ENCODE peak calls at places on chromosomes 6 and 20, in four cellular contexts. One of them, this sample, is unnamed.
A peak's percentile ranks its signal among the peaks of the same experiment; 100 is the strongest.

GRCh38 chr6:136063095-136063494 is 187.0 kb downstream of the MTFR2 start:
- DNase-seq in H1: no peak
- DNase-seq in K562: no peak
- DNase-seq in HepG2: no peak
- DNase-seq in this sample: no peak

GRCh38 chr6:117847912-117848311 is 59.2 kb upstream of the SLC35F1 start:
- DNase-seq in H1: no peak
- DNase-seq in K562: no peak
- DNase-seq in HepG2: no peak
- DNase-seq in this sample: no peak

GRCh38 chr6:149026530-149026942 is 279.7 kb downstream of the UST start:
- DNase-seq in H1: no peak
- DNase-seq in K562: peak; percentile 69
- DNase-seq in HepG2: peak; percentile 48
- DNase-seq in this sample: peak; percentile 23

GRCh38 chr6:128492386-128492785 is 28.0 kb downstream of the PTPRK start:
- DNase-seq in H1: no peak
- DNase-seq in K562: no peak
- DNase-seq in HepG2: no peak
- DNase-seq in this sample: peak; percentile 59

GRCh38 chr20:13021205-13021970 is 12.6 kb downstream of the SPTLC3 start:
- DNase-seq in H1: no peak
- DNase-seq in K562: no peak
- DNase-seq in HepG2: peak; percentile 82
- DNase-seq in this sample: no peak

GRCh38 chr6:132198896-132199295 is 202.4 kb downstream of the MOXD1 start:
- DNase-seq in H1: no peak
- DNase-seq in K562: no peak
- DNase-seq in HepG2: no peak
- DNase-seq in this sample: no peak

GRCh38 chr6:40288919-40289318 is 298.2 kb downstream of the LRFN2 start:
- DNase-seq in H1: no peak
- DNase-seq in K562: no peak
- DNase-seq in HepG2: no peak
- DNase-seq in this sample: no peak

GRCh38 chr6:41100871-41101287 is 28.1 kb downstream of the NFYA start:
- DNase-seq in H1: peak; percentile 87
- DNase-seq in K562: no peak
- DNase-seq in HepG2: no peak
- DNase-seq in this sample: no peak

GRCh38 chr20:25248501-25249172 is 752 bp downstream of the PYGB start:
- DNase-seq in H1: no peak
- DNase-seq in K562: peak; percentile 53
- DNase-seq in HepG2: no peak
- DNase-seq in this sample: peak; percentile 49

GRCh38 chr6:166470029-166470862 is 87.5 kb upstream of the MPC1 start:
- DNase-seq in H1: no peak
- DNase-seq in K562: no peak
- DNase-seq in HepG2: no peak
- DNase-seq in this sample: no peak

GRCh38 chr6:36912583-36912982 is 26.8 kb downstream of the C6orf89 start:
- DNase-seq in H1: no peak
- DNase-seq in K562: no peak
- DNase-seq in HepG2: no peak
- DNase-seq in this sample: no peak

GRCh38 chr20:11170565-11170964 is 496.8 kb upstream of the JAG1 start:
- DNase-seq in H1: no peak
- DNase-seq in K562: no peak
- DNase-seq in HepG2: no peak
- DNase-seq in this sample: no peak

GRCh38 chr6:73884540-73884939 is 188.5 kb downstream of the CD109 start:
- DNase-seq in H1: no peak
- DNase-seq in K562: no peak
- DNase-seq in HepG2: no peak
- DNase-seq in this sample: no peak

GRCh38 chr20:58542411-58543095 is 27.4 kb upstream of the APCDD1L start:
- DNase-seq in H1: peak; percentile 40
- DNase-seq in K562: peak; percentile 26
- DNase-seq in HepG2: no peak
- DNase-seq in this sample: no peak
- TF ChIP-seq JUN in H1: no peak
- TF ChIP-seq JUN in K562: no peak
- TF ChIP-seq JUN in HepG2: no peak
- TF ChIP-seq JUN in this sample: no peak

DNA sequence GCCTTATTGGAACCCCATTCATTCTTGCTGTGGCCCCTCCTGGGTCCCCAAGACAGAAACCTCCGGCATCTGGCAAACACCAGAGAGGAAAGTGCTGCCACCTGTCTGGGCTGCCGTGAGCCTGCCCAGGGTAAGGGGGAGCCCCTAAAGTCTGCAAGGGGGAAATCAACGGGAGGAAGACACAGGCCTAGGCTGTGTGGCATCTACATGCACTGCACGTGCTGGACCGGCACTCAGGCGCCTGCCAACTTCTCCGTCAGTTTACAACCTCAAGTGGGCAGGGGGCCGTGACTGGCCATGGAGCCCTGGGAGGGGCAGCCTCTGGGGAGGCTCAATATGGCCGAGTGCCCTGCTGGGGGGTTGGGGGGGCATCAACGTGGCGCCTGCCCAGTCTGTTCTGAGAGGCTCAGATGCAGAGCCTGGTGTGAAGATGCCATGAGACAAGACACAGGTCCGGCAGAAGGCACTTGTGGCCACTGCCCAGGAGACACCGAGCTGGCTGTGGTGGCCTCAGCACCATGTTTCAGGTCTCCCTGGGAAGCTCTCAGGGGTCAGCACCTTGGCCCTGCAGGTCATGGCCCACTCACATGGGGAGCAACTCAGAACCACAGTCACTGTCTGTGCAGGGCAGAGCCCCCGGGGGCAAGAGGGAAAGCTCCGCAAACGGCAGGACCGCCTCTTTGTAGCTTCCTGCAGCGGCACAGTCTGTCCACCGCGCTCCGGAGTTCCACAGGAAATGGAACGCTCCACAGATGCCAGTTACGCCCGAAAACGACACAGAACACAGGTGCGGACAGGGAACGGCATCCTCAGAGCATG is 8.4 kb downstream of the UCKL1 start:
- DNase-seq in H1: no peak
- DNase-seq in K562: no peak
- DNase-seq in HepG2: no peak
- DNase-seq in this sample: no peak
- TF ChIP-seq POLR2AphosphoS5 in H1: no peak
- TF ChIP-seq POLR2AphosphoS5 in K562: no peak
- TF ChIP-seq POLR2AphosphoS5 in HepG2: no peak
- TF ChIP-seq POLR2AphosphoS5 in this sample: no peak

DNA sequence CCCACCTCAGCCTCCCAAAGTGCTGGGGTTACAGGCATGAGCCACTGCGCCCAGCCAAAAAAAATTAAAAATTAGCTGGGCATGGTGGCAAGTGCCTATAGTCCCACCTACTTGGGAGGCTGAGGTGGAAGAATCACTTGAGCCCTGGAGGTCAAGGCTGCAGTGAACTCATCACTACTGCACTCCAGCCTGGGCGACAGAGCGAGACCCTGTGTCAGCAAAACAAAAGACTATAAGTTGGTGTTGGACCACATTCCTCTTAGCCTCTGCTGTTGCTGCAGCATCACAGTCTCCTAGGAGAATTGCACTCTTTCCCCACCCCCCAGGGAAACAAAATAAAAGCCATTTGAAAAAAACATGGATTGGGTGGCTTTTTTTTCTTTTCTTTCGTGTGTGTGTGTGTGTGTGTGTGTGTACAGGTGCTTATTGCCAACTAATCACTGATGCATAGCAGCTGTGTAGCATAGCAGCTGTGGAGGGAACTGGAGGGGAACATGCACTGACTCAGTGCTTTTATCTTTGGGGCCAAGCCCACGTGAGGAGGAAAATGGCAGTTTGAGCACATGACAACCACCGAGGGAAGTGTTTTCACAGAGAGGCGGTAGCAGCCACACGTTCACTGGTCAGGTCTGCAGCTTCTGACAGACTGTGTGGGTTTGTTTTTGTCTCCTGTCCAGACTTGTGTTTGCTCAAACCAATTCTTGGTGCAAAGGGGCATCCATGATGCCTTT is 27.5 kb downstream of the ALDH5A1 start:
- DNase-seq in H1: no peak
- DNase-seq in K562: no peak
- DNase-seq in HepG2: no peak
- DNase-seq in this sample: no peak
- TF ChIP-seq JUN in H1: no peak
- TF ChIP-seq JUN in K562: no peak
- TF ChIP-seq JUN in HepG2: no peak
- TF ChIP-seq JUN in this sample: no peak

DNA sequence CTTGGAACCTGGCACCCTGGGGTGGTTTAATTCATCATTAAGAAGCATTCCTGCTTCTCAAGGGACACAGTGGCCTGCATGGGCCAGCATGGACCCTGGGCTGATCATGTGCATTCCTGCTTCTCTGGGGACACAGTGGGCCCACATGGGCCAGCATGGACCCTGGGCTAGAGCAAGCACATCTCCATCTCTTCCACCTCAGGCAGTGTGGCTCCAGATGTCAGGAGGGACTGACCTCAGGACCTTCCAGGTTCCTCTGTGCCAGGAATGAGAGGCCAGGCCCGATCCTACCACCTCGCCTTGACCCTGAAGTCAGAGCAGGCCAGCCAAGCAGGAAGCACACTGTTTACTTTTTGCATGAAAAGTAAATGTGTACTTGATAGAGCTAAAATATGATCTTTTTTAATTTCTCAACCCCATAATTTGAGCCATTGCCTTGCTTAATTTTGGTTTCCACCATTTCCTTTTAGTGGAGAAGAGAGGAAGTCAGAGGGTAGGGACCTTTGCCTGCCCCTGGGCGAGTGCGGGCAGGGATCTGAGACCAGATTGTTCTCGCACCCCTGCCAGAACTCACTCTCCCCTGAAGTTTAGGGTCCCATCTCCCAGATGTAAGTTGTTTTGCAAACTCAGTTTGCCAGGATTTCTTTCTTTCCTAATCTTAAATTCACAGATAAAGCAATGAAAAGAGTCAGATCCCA is 25.9 kb downstream of the SPATA2 start:
- DNase-seq in H1: no peak
- DNase-seq in K562: no peak
- DNase-seq in HepG2: no peak
- DNase-seq in this sample: no peak
- TF ChIP-seq POLR2AphosphoS5 in H1: no peak
- TF ChIP-seq POLR2AphosphoS5 in K562: no peak
- TF ChIP-seq POLR2AphosphoS5 in HepG2: no peak
- TF ChIP-seq POLR2AphosphoS5 in this sample: no peak

GRCh38 chr20:53238121-53238660 is 266.0 kb downstream of the TSHZ2 start:
- DNase-seq in H1: no peak
- DNase-seq in K562: no peak
- DNase-seq in HepG2: no peak
- DNase-seq in this sample: no peak
- TF ChIP-seq JUN in H1: no peak
- TF ChIP-seq JUN in K562: no peak
- TF ChIP-seq JUN in HepG2: no peak
- TF ChIP-seq JUN in this sample: no peak

GRCh38 chr6:52419809-52420667 is at the start of gene EFHC1:
- DNase-seq in H1: peak; percentile 99
- DNase-seq in K562: peak; percentile 98
- DNase-seq in HepG2: peak; percentile 98
- DNase-seq in this sample: peak; percentile 98

GRCh38 chr6:52415917-52416628 is 4.1 kb upstream of the EFHC1 start:
- DNase-seq in H1: no peak
- DNase-seq in K562: no peak
- DNase-seq in HepG2: no peak
- DNase-seq in this sample: peak; percentile 81

GRCh38 chr6:52416629-52417151 is 3.5 kb upstream of the EFHC1 start:
- DNase-seq in H1: no peak
- DNase-seq in K562: peak; percentile 56
- DNase-seq in HepG2: peak; percentile 84
- DNase-seq in this sample: peak; percentile 79

GRCh38 chr6:52418606-52419005 is 1.5 kb upstream of the EFHC1 start:
- DNase-seq in H1: no peak
- DNase-seq in K562: no peak
- DNase-seq in HepG2: no peak
- DNase-seq in this sample: no peak

GRCh38 chr6:52417675-52418111 is 2.4 kb upstream of the EFHC1 start:
- DNase-seq in H1: no peak
- DNase-seq in K562: peak; percentile 46
- DNase-seq in HepG2: peak; percentile 48
- DNase-seq in this sample: peak; percentile 89
- TF ChIP-seq POLR2AphosphoS5 in H1: no peak
- TF ChIP-seq POLR2AphosphoS5 in K562: no peak
- TF ChIP-seq POLR2AphosphoS5 in HepG2: no peak
- TF ChIP-seq POLR2AphosphoS5 in this sample: peak; percentile 51

DNA sequence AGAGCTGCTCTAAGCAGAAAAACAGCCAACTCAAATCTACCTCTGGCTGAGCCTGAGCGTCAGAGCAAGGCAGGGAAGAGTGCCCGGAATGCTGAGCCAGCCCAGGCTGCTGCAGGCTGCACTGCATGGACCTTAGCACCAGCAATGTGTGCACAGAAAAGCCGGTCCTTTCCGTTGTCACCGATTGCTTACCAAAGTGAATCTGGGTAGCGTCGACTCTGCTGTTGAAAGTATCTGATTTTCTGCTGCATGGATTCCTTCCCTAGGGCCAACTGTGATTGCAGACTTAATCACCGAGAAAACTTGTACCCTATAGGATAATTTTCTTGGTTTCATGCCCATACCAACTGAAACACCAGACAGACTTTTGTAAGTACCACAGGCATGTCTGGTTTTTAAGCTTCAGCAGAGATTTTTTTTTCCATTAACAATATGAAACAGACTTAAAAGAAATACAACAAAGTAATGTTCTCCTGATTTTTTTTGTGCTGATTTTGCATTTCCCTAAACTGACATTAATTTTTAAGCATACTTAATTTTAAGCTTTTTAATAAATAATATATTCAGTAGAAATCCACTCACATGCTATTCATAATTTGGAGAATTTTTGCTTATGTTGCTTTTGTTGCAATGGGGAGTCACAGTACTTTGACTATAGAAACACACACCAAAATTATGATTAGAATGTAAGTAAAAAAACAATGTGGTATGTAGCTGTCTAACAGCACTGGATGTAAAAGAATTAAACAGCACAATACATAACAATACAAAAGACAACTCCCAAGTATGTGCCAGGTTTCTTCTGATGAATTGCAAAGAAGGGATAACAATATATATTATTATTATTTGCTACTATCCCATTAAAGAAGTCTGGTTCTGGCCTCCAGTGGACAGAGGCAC is 218.0 kb downstream of the THBS2 start:
- DNase-seq in H1: no peak
- DNase-seq in K562: no peak
- DNase-seq in HepG2: no peak
- DNase-seq in this sample: no peak
- TF ChIP-seq JUN in H1: no peak
- TF ChIP-seq JUN in K562: no peak
- TF ChIP-seq JUN in HepG2: no peak
- TF ChIP-seq JUN in this sample: no peak

GRCh38 chr6:44265003-44265842 is at the start of gene NFKBIE:
- DNase-seq in H1: peak; percentile 99
- DNase-seq in K562: peak; percentile 99
- DNase-seq in HepG2: peak; percentile 85
- DNase-seq in this sample: peak; percentile 92

GRCh38 chr6:44262467-44263356 is 2.6 kb downstream of the NFKBIE start:
- DNase-seq in H1: no peak
- DNase-seq in K562: no peak
- DNase-seq in HepG2: no peak
- DNase-seq in this sample: no peak

GRCh38 chr6:44261581-44261980 is 3.8 kb downstream of the NFKBIE start:
- DNase-seq in H1: no peak
- DNase-seq in K562: no peak
- DNase-seq in HepG2: no peak
- DNase-seq in this sample: no peak

GRCh38 chr6:44264154-44265002 is 973 bp downstream of the NFKBIE start:
- DNase-seq in H1: no peak
- DNase-seq in K562: no peak
- DNase-seq in HepG2: no peak
- DNase-seq in this sample: no peak

GRCh38 chr6:44263357-44264100 is 1.8 kb downstream of the NFKBIE start:
- DNase-seq in H1: no peak
- DNase-seq in K562: peak; percentile 40
- DNase-seq in HepG2: no peak
- DNase-seq in this sample: peak; percentile 40
- TF ChIP-seq POLR2AphosphoS5 in H1: no peak
- TF ChIP-seq POLR2AphosphoS5 in K562: no peak
- TF ChIP-seq POLR2AphosphoS5 in HepG2: peak; percentile 21
- TF ChIP-seq POLR2AphosphoS5 in this sample: peak; percentile 21